ENCODE peak calls at places on chromosomes 5 and 9, in nine cellular contexts. A is RPMI7951, I is RWPE1, H is iris pigment epithelial cell, Z is amygdala, U is astrocyte of the spinal cord, J is Peyer's patch, B is cerebellum, V is GM12892. C is an unnamed sample.

GRCh38 chr9:70080481-70081119 is 37.0 kb downstream of the MAMDC2 start:
- DNase-seq in V (no peak), H (peak), J (no peak), I (no peak), B (peak), U (peak), A (peak), Z (no peak), C (no peak)

GRCh38 chr5:81922790-81923398 is 48.9 kb upstream of the ATG10 start:
- DNase-seq in J (no peak), H (no peak), V (no peak), A (peak), U (no peak), Z (no peak), B (no peak), I (no peak), C (no peak)

GRCh38 chr5:15236911-15237508 is 263.0 kb upstream of the FBXL7 start:
- DNase-seq in H (no peak), I (no peak), J (no peak), A (no peak), Z (no peak), U (peak), V (no peak), B (no peak), C (no peak)

GRCh38 chr5:77029376-77029885 is 773 bp upstream of the AGGF1 start:
- DNase-seq in I (no peak), J (no peak), U (no peak), Z (no peak), A (no peak), H (no peak), B (no peak), V (no peak), C (no peak)

GRCh38 chr5:109168151-109168550 is 241.6 kb downstream of the PJA2 start:
- DNase-seq in B (no peak), I (no peak), Z (no peak), J (no peak), A (no peak), V (no peak), U (no peak), H (no peak), C (no peak)

GRCh38 chr9:110926828-110927227 is 111.4 kb downstream of the LPAR1 start:
- DNase-seq in Z (no peak), H (no peak), I (no peak), U (no peak), V (no peak), A (no peak), J (peak), B (no peak), C (no peak)

GRCh38 chr9:85940275-85940831 is 593 bp upstream of the NAA35 start:
- DNase-seq in B (no peak), H (no peak), V (no peak), J (no peak), I (peak), U (no peak), Z (no peak), A (no peak), C (no peak)

GRCh38 chr5:39186722-39187539 is 32.4 kb downstream of the FYB1 start:
- DNase-seq in I (no peak), H (no peak), Z (no peak), B (no peak), J (no peak), A (no peak), U (no peak), V (no peak), C (no peak)

GRCh38 chr5:95162231-95162992 is 122.5 kb downstream of the MCTP1 start:
- DNase-seq in B (no peak), A (no peak), U (no peak), V (no peak), Z (no peak), J (no peak), H (no peak), I (no peak), C (no peak)

GRCh38 chr5:165448773-165449172 is 1943.4 kb downstream of the MAT2B start:
- DNase-seq in I (no peak), Z (no peak), A (no peak), V (no peak), U (no peak), H (peak), J (no peak), B (no peak), C (no peak)

GRCh38 chr5:93887678-93888077 is 146.3 kb upstream of the POU5F2 start:
- DNase-seq in U (no peak), V (no peak), H (no peak), J (no peak), A (no peak), B (no peak), Z (no peak), I (no peak), C (no peak)

GRCh38 chr9:99971410-99971809 is 65.0 kb downstream of the STX17 start:
- DNase-seq in H (no peak), U (no peak), V (no peak), Z (no peak), B (no peak), A (no peak), J (no peak), I (no peak), C (no peak)

GRCh38 chr5:111232311-111233049 is 8.3 kb downstream of the CAMK4 start:
- DNase-seq in I (no peak), B (peak), H (no peak), V (no peak), A (no peak), U (no peak), Z (no peak), J (peak), C (no peak)

GRCh38 chr5:81517462-81517861 is 123.5 kb upstream of the ACOT12 start:
- DNase-seq in B (no peak), U (no peak), H (peak), V (no peak), Z (no peak), I (no peak), J (no peak), A (no peak), C (no peak)

C was measured in GM19239.